ENCODE peak calls at places on chromosomes 13 and 19, in four cellular contexts. O is T-helper 2 cell, F is neural crest cell, T is hepatocyte. D is an unnamed sample.

GRCh38 chr13:64088491-64088890 is 2672.8 kb upstream of the PCDH20 start:
- DNase-seq in O (no peak), F (no peak), T (no peak), D (no peak)

GRCh38 chr13:32142956-32143375 is 111.4 kb downstream of the FRY start:
- DNase-seq in O (no peak), F (no peak), T (peak; percentile 20), D (no peak)

GRCh38 chr19:46229442-46229841 is at the start of gene IGFL1:
- DNase-seq in O (no peak), F (no peak), T (no peak), D (no peak)

GRCh38 chr13:38350114-38350617 is 515 bp downstream of the UFM1 start:
- DNase-seq in O (peak; percentile 14), F (no peak), T (peak; percentile 78), D (peak; percentile 49)

GRCh38 chr13:98688373-98688772 is 64.1 kb downstream of the SLC15A1 start:
- DNase-seq in O (no peak), F (no peak), T (no peak), D (no peak)

GRCh38 chr19:40284501-40285352 is at the start of gene AKT2:
- DNase-seq in O (peak; percentile 61), F (peak; percentile 81), T (peak; percentile 89), D (no peak)

GRCh38 chr13:76715621-76716020 is 170.6 kb downstream of the KCTD12 start:
- DNase-seq in O (no peak), F (no peak), T (no peak), D (no peak)

GRCh38 chr19:5302396-5302795 is 38.2 kb downstream of the PTPRS start:
- DNase-seq in O (no peak), F (no peak), T (no peak), D (no peak)

GRCh38 chr13:76816394-76816793 is 69.8 kb downstream of the KCTD12 start:
- DNase-seq in O (no peak), F (no peak), T (no peak), D (no peak)

GRCh38 chr13:43132228-43132627 is 108.8 kb downstream of the DNAJC15 start:
- DNase-seq in O (no peak), F (no peak), T (peak; percentile 69), D (peak; percentile 28)

GRCh38 chr13:24323739-24324075 is 14.3 kb downstream of the C1QTNF9 start:
- DNase-seq in O (no peak), F (no peak), T (no peak), D (no peak)

GRCh38 chr13:51520524-51520923 is 63.7 kb upstream of the WDFY2 start:
- DNase-seq in O (no peak), F (no peak), T (peak; percentile 24), D (no peak)

GRCh38 chr13:19607523-19608078 is 25.9 kb upstream of the MPHOSPH8 start:
- DNase-seq in O (no peak), F (no peak), T (no peak), D (no peak)

GRCh38 chr19:3671680-3672574 is 28.3 kb downstream of the PIP5K1C start:
- DNase-seq in O (no peak), F (no peak), T (no peak), D (no peak)

GRCh38 chr19:43820098-43820860 is 6.8 kb upstream of the ZNF283 start:
- DNase-seq in O (no peak), F (no peak), T (no peak), D (peak; percentile 19)

GRCh38 chr13:98478134-98479129 is 98.5 kb downstream of the STK24 start:
- DNase-seq in O (no peak), F (no peak), T (no peak), D (no peak)

GRCh38 chr13:113029487-113030258 is 60.7 kb downstream of the MCF2L start:
- DNase-seq in O (no peak), F (peak; percentile 86), T (peak; percentile 69), D (peak; percentile 29)

GRCh38 chr19:18870531-18871172 is 25.3 kb downstream of the CERS1 start:
- DNase-seq in O (no peak), F (no peak), T (no peak), D (no peak)

GRCh38 chr13:36298535-36299068 is 988 bp upstream of the CCDC169 start:
- DNase-seq in O (no peak), F (no peak), T (no peak), D (no peak)

GRCh38 chr13:75366380-75367280 is 115.3 kb downstream of the TBC1D4 start:
- DNase-seq in O (no peak), F (no peak), T (no peak), D (no peak)

GRCh38 chr19:56091751-56092546 is 29.1 kb downstream of the ZNF787 start:
- DNase-seq in O (no peak), F (no peak), T (no peak), D (no peak)

GRCh38 chr19:30625947-30626346 is 253.8 kb downstream of the ZNF536 start:
- DNase-seq in O (no peak), F (no peak), T (no peak), D (no peak)

GRCh38 chr19:907183-907853 is 5.7 kb downstream of the R3HDM4 start:
- DNase-seq in O (no peak), F (no peak), T (no peak), D (no peak)

GRCh38 chr13:20340759-20341161 is 108.6 kb upstream of the GJB6 start:
- DNase-seq in O (no peak), F (no peak), T (no peak), D (no peak)

GRCh38 chr19:12782424-12783225 is 7.3 kb upstream of the HOOK2 start:
- DNase-seq in O (peak; percentile 95), F (peak; percentile 62), T (peak; percentile 89), D (peak; percentile 83)

GRCh38 chr19:48487944-48488343 is 18.8 kb downstream of the CYTH2 start:
- DNase-seq in O (no peak), F (no peak), T (no peak), D (peak; percentile 86)

GRCh38 chr19:20968092-20968491 is 45.0 kb downstream of the ZNF85 start:
- DNase-seq in O (no peak), F (no peak), T (no peak), D (no peak)

GRCh38 chr19:10662384-10663251 is 8.5 kb downstream of the ILF3 start:
- DNase-seq in O (no peak), F (no peak), T (no peak), D (no peak)

GRCh38 chr13:75636339-75637095 is 387 bp downstream of the LMO7 start:
- DNase-seq in O (peak; percentile 15), F (no peak), T (peak; percentile 43), D (peak; percentile 14)

GRCh38 chr19:18856385-18857126 is 24.8 kb downstream of the UPF1 start:
- DNase-seq in O (no peak), F (no peak), T (peak; percentile 55), D (no peak)

GRCh38 chr19:47413941-47414340 is 5.4 kb downstream of the MEIS3 start:
- DNase-seq in O (no peak), F (no peak), T (no peak), D (no peak)